ENCODE peak calls at places on chromosomes 11 and 22, in nine cellular contexts. One of them, this sample, is unnamed.

GRCh38 chr11:61607426-61607825 is 26.6 kb upstream of the SYT7 start:
- DNase-seq in GM23248: no peak
- DNase-seq in GM23338: no peak
- DNase-seq in HCT116: no peak
- DNase-seq in MM.1S: no peak
- DNase-seq in OCI-LY7: no peak
- DNase-seq in PC-3: peak; percentile 62
- DNase-seq in hepatocyte: no peak
- DNase-seq in SK-N-SH: no peak
- DNase-seq in this sample: no peak

GRCh38 chr22:39244073-39244495 is 698 bp downstream of the PDGFB start:
- DNase-seq in SK-N-SH: no peak
- DNase-seq in PC-3: no peak
- DNase-seq in HCT116: no peak
- DNase-seq in MM.1S: peak; percentile 29
- DNase-seq in GM23248: peak; percentile 24
- DNase-seq in hepatocyte: no peak
- DNase-seq in GM23338: no peak
- DNase-seq in OCI-LY7: no peak
- DNase-seq in this sample: peak; percentile 59

GRCh38 chr22:44758354-44758969 is 6.1 kb downstream of the ARHGAP8 start:
- DNase-seq in GM23338: no peak
- DNase-seq in SK-N-SH: peak; percentile 82
- DNase-seq in PC-3: peak; percentile 72
- DNase-seq in MM.1S: no peak
- DNase-seq in hepatocyte: peak; percentile 68
- DNase-seq in OCI-LY7: no peak
- DNase-seq in HCT116: no peak
- DNase-seq in GM23248: peak; percentile 54
- DNase-seq in this sample: no peak

GRCh38 chr11:101456812-101457211 is 127.0 kb downstream of the TRPC6 start:
- DNase-seq in GM23248: peak; percentile 67
- DNase-seq in HCT116: no peak
- DNase-seq in OCI-LY7: peak; percentile 62
- DNase-seq in hepatocyte: peak; percentile 29
- DNase-seq in SK-N-SH: no peak
- DNase-seq in PC-3: peak; percentile 66
- DNase-seq in MM.1S: peak; percentile 16
- DNase-seq in GM23338: no peak
- DNase-seq in this sample: no peak

GRCh38 chr11:19849107-19849789 is 136.6 kb downstream of the NAV2 start:
- DNase-seq in GM23248: no peak
- DNase-seq in GM23338: no peak
- DNase-seq in HCT116: no peak
- DNase-seq in SK-N-SH: no peak
- DNase-seq in hepatocyte: no peak
- DNase-seq in MM.1S: no peak
- DNase-seq in OCI-LY7: no peak
- DNase-seq in PC-3: no peak
- DNase-seq in this sample: no peak

GRCh38 chr11:121800704-121801516 is 315.1 kb downstream of the BLID start:
- DNase-seq in OCI-LY7: no peak
- DNase-seq in hepatocyte: peak; percentile 55
- DNase-seq in PC-3: no peak
- DNase-seq in GM23248: peak; percentile 24
- DNase-seq in MM.1S: no peak
- DNase-seq in SK-N-SH: no peak
- DNase-seq in HCT116: no peak
- DNase-seq in GM23338: peak; percentile 93
- DNase-seq in this sample: peak; percentile 92

GRCh38 chr11:74720596-74721478 is 10.4 kb downstream of the CHRDL2 start:
- DNase-seq in MM.1S: no peak
- DNase-seq in GM23338: peak; percentile 15
- DNase-seq in HCT116: no peak
- DNase-seq in OCI-LY7: no peak
- DNase-seq in hepatocyte: peak; percentile 33
- DNase-seq in GM23248: no peak
- DNase-seq in PC-3: no peak
- DNase-seq in SK-N-SH: no peak
- DNase-seq in this sample: no peak

GRCh38 chr11:134587345-134587744 is 175.3 kb upstream of the B3GAT1 start:
- DNase-seq in OCI-LY7: no peak
- DNase-seq in hepatocyte: no peak
- DNase-seq in GM23248: no peak
- DNase-seq in PC-3: no peak
- DNase-seq in GM23338: no peak
- DNase-seq in MM.1S: peak; percentile 17
- DNase-seq in HCT116: no peak
- DNase-seq in SK-N-SH: no peak
- DNase-seq in this sample: no peak

GRCh38 chr11:47399860-47400812 is 8.3 kb upstream of the SLC39A13 start:
- DNase-seq in SK-N-SH: peak; percentile 82
- DNase-seq in OCI-LY7: peak; percentile 92
- DNase-seq in MM.1S: peak; percentile 21
- DNase-seq in PC-3: no peak
- DNase-seq in GM23248: no peak
- DNase-seq in GM23338: peak; percentile 75
- DNase-seq in hepatocyte: peak; percentile 47
- DNase-seq in HCT116: no peak
- DNase-seq in this sample: peak; percentile 53

GRCh38 chr11:47950396-47950795 is 30.0 kb upstream of the PTPRJ start:
- DNase-seq in GM23248: no peak
- DNase-seq in SK-N-SH: no peak
- DNase-seq in PC-3: no peak
- DNase-seq in hepatocyte: no peak
- DNase-seq in GM23338: no peak
- DNase-seq in MM.1S: peak; percentile 65
- DNase-seq in HCT116: no peak
- DNase-seq in OCI-LY7: peak; percentile 91
- DNase-seq in this sample: no peak

GRCh38 chr22:48693377-48694135 is 1134.1 kb downstream of the BRD1 start:
- DNase-seq in GM23338: no peak
- DNase-seq in MM.1S: no peak
- DNase-seq in SK-N-SH: no peak
- DNase-seq in PC-3: no peak
- DNase-seq in GM23248: no peak
- DNase-seq in HCT116: no peak
- DNase-seq in hepatocyte: no peak
- DNase-seq in OCI-LY7: no peak
- DNase-seq in this sample: no peak

GRCh38 chr11:29063630-29064361 is 953.0 kb downstream of the KCNA4 start:
- DNase-seq in PC-3: peak; percentile 65
- DNase-seq in GM23338: no peak
- DNase-seq in SK-N-SH: no peak
- DNase-seq in HCT116: no peak
- DNase-seq in MM.1S: no peak
- DNase-seq in OCI-LY7: no peak
- DNase-seq in hepatocyte: no peak
- DNase-seq in GM23248: no peak
- DNase-seq in this sample: no peak

GRCh38 chr22:31579835-31580242 is 82.2 kb downstream of the PISD start:
- DNase-seq in hepatocyte: peak; percentile 34
- DNase-seq in SK-N-SH: no peak
- DNase-seq in MM.1S: no peak
- DNase-seq in GM23338: no peak
- DNase-seq in OCI-LY7: no peak
- DNase-seq in HCT116: no peak
- DNase-seq in GM23248: no peak
- DNase-seq in PC-3: no peak
- DNase-seq in this sample: no peak

GRCh38 chr11:47590026-47590861 is 3.8 kb downstream of the FAM180B start:
- DNase-seq in OCI-LY7: no peak
- DNase-seq in GM23248: no peak
- DNase-seq in HCT116: no peak
- DNase-seq in MM.1S: no peak
- DNase-seq in hepatocyte: no peak
- DNase-seq in SK-N-SH: no peak
- DNase-seq in PC-3: no peak
- DNase-seq in GM23338: peak; percentile 89
- DNase-seq in this sample: peak; percentile 15

GRCh38 chr11:87970762-87971161 is 204.5 kb downstream of the RAB38 start:
- DNase-seq in SK-N-SH: no peak
- DNase-seq in hepatocyte: no peak
- DNase-seq in PC-3: no peak
- DNase-seq in OCI-LY7: no peak
- DNase-seq in GM23248: no peak
- DNase-seq in GM23338: peak; percentile 35
- DNase-seq in HCT116: no peak
- DNase-seq in MM.1S: no peak
- DNase-seq in this sample: peak; percentile 7

GRCh38 chr11:110337570-110338193 is 41.3 kb upstream of the RDX start:
- DNase-seq in SK-N-SH: no peak
- DNase-seq in GM23338: peak; percentile 53
- DNase-seq in GM23248: no peak
- DNase-seq in PC-3: peak; percentile 87
- DNase-seq in hepatocyte: peak; percentile 67
- DNase-seq in OCI-LY7: no peak
- DNase-seq in HCT116: peak; percentile 76
- DNase-seq in MM.1S: no peak
- DNase-seq in this sample: no peak

GRCh38 chr11:131033151-131033651 is 116.9 kb upstream of the SNX19 start:
- DNase-seq in SK-N-SH: no peak
- DNase-seq in HCT116: peak; percentile 12
- DNase-seq in MM.1S: no peak
- DNase-seq in PC-3: peak; percentile 96
- DNase-seq in GM23248: peak; percentile 96
- DNase-seq in OCI-LY7: no peak
- DNase-seq in GM23338: peak; percentile 44
- DNase-seq in hepatocyte: peak; percentile 61
- DNase-seq in this sample: no peak

GRCh38 chr11:88338223-88338661 is 706 bp upstream of the CTSC start:
- DNase-seq in PC-3: peak; percentile 69
- DNase-seq in SK-N-SH: peak; percentile 35
- DNase-seq in GM23338: peak; percentile 41
- DNase-seq in HCT116: no peak
- DNase-seq in MM.1S: peak; percentile 72
- DNase-seq in GM23248: peak; percentile 78
- DNase-seq in hepatocyte: peak; percentile 64
- DNase-seq in OCI-LY7: peak; percentile 72
- DNase-seq in this sample: peak; percentile 14

GRCh38 chr11:117220999-117221774 is 10.7 kb downstream of the PCSK7 start:
- DNase-seq in HCT116: no peak
- DNase-seq in OCI-LY7: no peak
- DNase-seq in SK-N-SH: no peak
- DNase-seq in PC-3: no peak
- DNase-seq in GM23338: no peak
- DNase-seq in GM23248: no peak
- DNase-seq in hepatocyte: no peak
- DNase-seq in MM.1S: no peak
- DNase-seq in this sample: no peak

GRCh38 chr22:41446057-41446501 is 522 bp downstream of the TOB2 start:
- DNase-seq in HCT116: no peak
- DNase-seq in PC-3: no peak
- DNase-seq in OCI-LY7: no peak
- DNase-seq in SK-N-SH: no peak
- DNase-seq in GM23338: peak; percentile 29
- DNase-seq in MM.1S: peak; percentile 19
- DNase-seq in GM23248: peak; percentile 54
- DNase-seq in hepatocyte: peak; percentile 55
- DNase-seq in this sample: peak; percentile 59

GRCh38 chr11:132111341-132111740 is 740.9 kb downstream of the NTM start:
- DNase-seq in HCT116: no peak
- DNase-seq in SK-N-SH: no peak
- DNase-seq in PC-3: no peak
- DNase-seq in OCI-LY7: no peak
- DNase-seq in MM.1S: no peak
- DNase-seq in GM23248: peak; percentile 53
- DNase-seq in hepatocyte: no peak
- DNase-seq in GM23338: no peak
- DNase-seq in this sample: no peak
- H2AFZ ChIP-seq in HCT116: no peak overlapping the region
- H2AFZ ChIP-seq in SK-N-SH: peak overlapping the region; percentile 71
- H2AFZ ChIP-seq in PC-3: peak overlapping the region; percentile 4
- H2AFZ ChIP-seq in OCI-LY7: no peak overlapping the region
- H2AFZ ChIP-seq in MM.1S: no peak overlapping the region
- H2AFZ ChIP-seq in GM23248: peak overlapping the region; percentile 44
- H2AFZ ChIP-seq in hepatocyte: no peak overlapping the region
- H2AFZ ChIP-seq in GM23338: no peak overlapping the region
- H2AFZ ChIP-seq in this sample: peak overlapping the region; percentile 36

DNA sequence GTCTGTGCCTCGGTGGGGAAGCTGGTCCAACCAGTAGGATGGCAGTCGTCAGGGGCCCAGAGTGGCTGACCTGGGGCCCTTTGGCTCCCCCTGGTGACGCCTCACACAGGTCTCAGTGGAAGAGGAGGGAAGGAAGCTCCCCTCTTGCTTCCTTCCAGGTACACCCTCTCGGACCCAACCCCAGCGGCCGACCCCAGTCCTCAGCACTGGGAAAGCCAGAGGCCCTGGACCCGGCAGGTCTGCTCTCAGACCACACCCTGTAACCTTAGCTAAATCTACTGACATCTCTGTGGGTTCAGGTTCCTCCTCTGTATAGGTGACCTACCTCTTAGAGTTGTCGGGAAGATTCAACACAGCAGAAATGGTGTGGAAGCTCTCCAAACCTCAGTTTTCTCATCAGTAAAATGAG is 3.4 kb upstream of the SCUBE1 start:
- DNase-seq in HCT116: peak; percentile 42
- DNase-seq in MM.1S: peak; percentile 58
- DNase-seq in GM23248: peak; percentile 51
- DNase-seq in GM23338: peak; percentile 85
- DNase-seq in hepatocyte: peak; percentile 76
- DNase-seq in OCI-LY7: peak; percentile 55
- DNase-seq in PC-3: peak; percentile 50
- DNase-seq in SK-N-SH: peak; percentile 73
- DNase-seq in this sample: peak; percentile 78
- TF ChIP-seq EZH2phosphoT487 in HCT116: no peak
- TF ChIP-seq EZH2phosphoT487 in MM.1S: no peak
- TF ChIP-seq EZH2phosphoT487 in GM23248: no peak
- TF ChIP-seq EZH2phosphoT487 in GM23338: no peak
- TF ChIP-seq EZH2phosphoT487 in hepatocyte: no peak
- TF ChIP-seq EZH2phosphoT487 in OCI-LY7: no peak
- TF ChIP-seq EZH2phosphoT487 in PC-3: no peak
- TF ChIP-seq EZH2phosphoT487 in SK-N-SH: no peak
- TF ChIP-seq EZH2phosphoT487 in this sample: no peak

DNA sequence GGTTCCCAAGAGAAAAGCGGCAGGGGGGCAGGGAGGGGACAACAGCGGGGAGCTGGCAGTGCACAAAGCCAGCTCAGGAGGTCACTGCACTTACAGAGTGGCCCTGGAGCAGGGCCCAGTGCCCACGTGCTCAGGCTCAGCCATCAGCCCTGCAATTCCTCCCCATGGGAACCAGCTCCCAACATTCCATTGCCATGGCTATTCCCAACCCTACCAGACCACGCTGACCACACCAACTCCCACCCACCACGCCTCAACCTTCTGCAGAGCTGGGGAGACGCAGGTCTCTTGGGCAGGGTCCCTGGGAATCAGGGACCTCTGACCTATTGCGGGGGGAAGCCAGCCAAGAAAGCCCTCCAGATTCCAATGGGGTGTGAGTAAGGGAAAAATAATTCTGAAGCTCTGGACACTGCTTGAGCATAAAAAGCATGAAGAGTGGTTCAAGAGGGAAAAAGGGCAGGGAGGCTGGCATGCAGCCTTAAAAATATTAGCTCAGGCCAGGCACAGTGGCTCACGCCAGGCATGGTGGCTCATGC is 38.3 kb upstream of the TFIP11 start:
- DNase-seq in GM23248: peak; percentile 85
- DNase-seq in OCI-LY7: no peak
- DNase-seq in GM23338: peak; percentile 36
- DNase-seq in SK-N-SH: no peak
- DNase-seq in hepatocyte: no peak
- DNase-seq in MM.1S: no peak
- DNase-seq in HCT116: no peak
- DNase-seq in PC-3: peak; percentile 3
- DNase-seq in this sample: peak; percentile 55
- H2AFZ ChIP-seq in GM23248: no peak overlapping the region
- H2AFZ ChIP-seq in OCI-LY7: no peak overlapping the region
- H2AFZ ChIP-seq in GM23338: no peak overlapping the region
- H2AFZ ChIP-seq in SK-N-SH: peak overlapping the region; percentile 66
- H2AFZ ChIP-seq in hepatocyte: no peak overlapping the region
- H2AFZ ChIP-seq in MM.1S: no peak overlapping the region
- H2AFZ ChIP-seq in HCT116: no peak overlapping the region
- H2AFZ ChIP-seq in PC-3: no peak overlapping the region
- H2AFZ ChIP-seq in this sample: no peak overlapping the region

GRCh38 chr11:65573391-65574146 is 1.2 kb downstream of the FAM89B start:
- DNase-seq in HCT116: no peak
- DNase-seq in MM.1S: peak; percentile 29
- DNase-seq in GM23338: no peak
- DNase-seq in PC-3: peak; percentile 44
- DNase-seq in GM23248: peak; percentile 59
- DNase-seq in SK-N-SH: no peak
- DNase-seq in hepatocyte: no peak
- DNase-seq in OCI-LY7: peak; percentile 48
- DNase-seq in this sample: no peak
- TF ChIP-seq EZH2phosphoT487 in HCT116: no peak
- TF ChIP-seq EZH2phosphoT487 in MM.1S: no peak
- TF ChIP-seq EZH2phosphoT487 in GM23338: no peak
- TF ChIP-seq EZH2phosphoT487 in PC-3: no peak
- TF ChIP-seq EZH2phosphoT487 in GM23248: no peak
- TF ChIP-seq EZH2phosphoT487 in SK-N-SH: no peak
- TF ChIP-seq EZH2phosphoT487 in hepatocyte: no peak
- TF ChIP-seq EZH2phosphoT487 in OCI-LY7: no peak
- TF ChIP-seq EZH2phosphoT487 in this sample: no peak